ENCODE peak calls at places on chromosomes 5 and 9, in nine cellular contexts. U is stimulated activated CD4-positive, alpha-beta T cell treated with anti-CD3 and anti-CD28 coated beads, Interleukin-1b, Interleukin-23, amount 100 ng/mL, for 48 hours; V is cortex of kidney; H is IMR-90; M is fibroblast of the aortic adventitia; O is non-pigmented ciliary epithelial cell; J is glutamatergic neuron; Q is M059J; F is lower lobe of right lung. Z is an unnamed sample.
A peak's percentile ranks its signal among the peaks of the same experiment; 100 is the strongest.

GRCh38 chr5:146082798-146083197 is 22.6 kb downstream of the PLAC8L1 start:
- DNase-seq in O (no peak), F (no peak), H (no peak), J (no peak), M (no peak), U (no peak), V (no peak), Q (no peak), Z (no peak)

GRCh38 chr5:154196955-154197652 is 6.6 kb downstream of the GALNT10 start:
- DNase-seq in O (no peak), F (no peak), M (peak; percentile 80), Q (peak; percentile 59), V (no peak), H (peak; percentile 87), U (no peak), J (no peak), Z (no peak)

GRCh38 chr9:23790341-23791260 is 35.4 kb downstream of the ELAVL2 start:
- DNase-seq in U (no peak), M (no peak), V (no peak), H (no peak), O (no peak), F (no peak), Q (peak; percentile 32), J (no peak), Z (no peak)

GRCh38 chr9:85523202-85523601 is 218.6 kb downstream of the AGTPBP1 start:
- DNase-seq in O (no peak), H (no peak), Q (no peak), M (no peak), V (no peak), J (no peak), F (no peak), U (no peak), Z (no peak)

GRCh38 chr5:126659805-126660483 is 59.2 kb downstream of the PHAX start:
- DNase-seq in M (no peak), U (no peak), F (no peak), Q (no peak), J (no peak), V (no peak), O (no peak), H (no peak), Z (no peak)

GRCh38 chr9:13213337-13213736 is 66.2 kb downstream of the MPDZ start:
- DNase-seq in Q (peak; percentile 46), J (no peak), F (no peak), H (peak; percentile 47), O (peak; percentile 10), M (peak; percentile 68), U (no peak), V (no peak), Z (no peak)

GRCh38 chr5:169814045-169814444 is 166.2 kb downstream of the INSYN2B start:
- DNase-seq in F (no peak), M (no peak), J (no peak), V (no peak), H (no peak), Q (no peak), U (no peak), O (no peak), Z (no peak)

GRCh38 chr5:128494516-128494915 is 43.5 kb downstream of the FBN2 start:
- DNase-seq in Q (no peak), H (no peak), F (no peak), V (no peak), M (no peak), O (no peak), U (no peak), J (no peak), Z (no peak)

GRCh38 chr5:74613283-74613682 is 27.2 kb downstream of the ENC1 start:
- DNase-seq in Q (no peak), F (no peak), V (no peak), M (no peak), J (no peak), U (no peak), H (no peak), O (no peak), Z (no peak)

GRCh38 chr9:27519466-27520465 is 4.3 kb upstream of the IFNK start:
- DNase-seq in Q (peak; percentile 66), M (no peak), F (no peak), J (no peak), U (no peak), O (no peak), V (no peak), H (no peak), Z (no peak)

GRCh38 chr5:105956456-105957177 is 1714.1 kb downstream of the EFNA5 start:
- DNase-seq in O (no peak), F (no peak), V (no peak), H (peak; percentile 35), M (peak; percentile 36), U (no peak), J (no peak), Q (peak; percentile 22), Z (peak; percentile 5)

GRCh38 chr5:174970502-174970901 is 246.1 kb downstream of the MSX2 start:
- DNase-seq in O (no peak), J (no peak), F (no peak), M (no peak), Q (no peak), H (no peak), V (no peak), U (no peak), Z (no peak)

GRCh38 chr9:125399666-125400065 is 138.0 kb downstream of the GAPVD1 start:
- DNase-seq in M (no peak), J (no peak), F (no peak), H (no peak), V (no peak), U (no peak), O (no peak), Q (no peak), Z (no peak)

GRCh38 chr9:133967024-133967741 is 24.9 kb downstream of the VAV2 start:
- DNase-seq in F (no peak), Q (peak; percentile 94), H (no peak), V (no peak), U (no peak), M (peak; percentile 16), J (no peak), O (peak; percentile 31), Z (no peak)

GRCh38 chr9:92527291-92527828 is 8.4 kb downstream of the ECM2 start:
- DNase-seq in J (no peak), F (no peak), O (no peak), Q (no peak), U (no peak), H (no peak), V (no peak), M (no peak), Z (no peak)

GRCh38 chr5:151151263-151151660 is 6.3 kb downstream of the ANXA6 start:
- DNase-seq in V (no peak), Q (no peak), O (no peak), M (no peak), F (no peak), J (no peak), U (no peak), H (no peak), Z (no peak)

GRCh38 chr5:39618391-39618790 is 193.6 kb upstream of the DAB2 start:
- DNase-seq in H (no peak), O (no peak), M (no peak), V (no peak), F (no peak), Q (no peak), J (no peak), U (no peak), Z (no peak)

GRCh38 chr5:136066705-136067271 is 38.0 kb downstream of the TGFBI start:
- DNase-seq in V (no peak), F (no peak), U (no peak), J (no peak), Q (peak; percentile 45), M (peak; percentile 80), O (no peak), H (peak; percentile 77), Z (no peak)

GRCh38 chr9:133777871-133778270 is 39.7 kb upstream of the SARDH start:
- DNase-seq in J (no peak), F (peak; percentile 36), V (no peak), O (no peak), H (no peak), M (no peak), Q (no peak), U (no peak), Z (no peak)